ENCODE peak calls at places on chromosomes 4 and X, in six cellular contexts. X is GM12865; T is ureter; Y is GM20000; F is stimulated activated CD4-positive, alpha-beta T cell treated with anti-CD3 and anti-CD28 coated beads, Interleukin-2, amount 100 ng/mL, for 48 hours; H is activated CD4-positive, alpha-beta T cell treated with anti-CD3 and anti-CD28 coated beads, Interleukin-2, amount 50 U/mL, for 1 hour. C is an unnamed sample.

GRCh38 chr4:48653217-48654014 is 126.7 kb downstream of the FRYL start:
- DNase-seq in X (no peak), T (peak), Y (no peak), F (peak), H (peak), C (peak)

GRCh38 chrX:44674906-44675305 is 132.2 kb upstream of the FUNDC1 start:
- DNase-seq in X (no peak), T (no peak), Y (no peak), F (no peak), H (no peak), C (no peak)

GRCh38 chrX:63768760-63769159 is 16.3 kb downstream of the ARHGEF9 start:
- DNase-seq in X (no peak), T (no peak), Y (no peak), F (no peak), H (no peak), C (no peak)

GRCh38 chr4:79258614-79259176 is 67.2 kb downstream of the NAA11 start:
- DNase-seq in X (no peak), T (no peak), Y (no peak), F (no peak), H (no peak), C (no peak)

GRCh38 chr4:42483426-42484379 is 86.4 kb downstream of the SHISA3 start:
- DNase-seq in X (no peak), T (no peak), Y (no peak), F (no peak), H (no peak), C (no peak)

GRCh38 chr4:14965071-14965470 is 37.2 kb upstream of the CPEB2 start:
- DNase-seq in X (no peak), T (no peak), Y (no peak), F (no peak), H (no peak), C (no peak)

GRCh38 chr4:78951862-78952472 is 12.7 kb upstream of the PAQR3 start:
- DNase-seq in X (peak), T (no peak), Y (peak), F (peak), H (peak), C (peak)

GRCh38 chr4:185344743-185345538 is 50.8 kb downstream of the LRP2BP start:
- DNase-seq in X (peak), T (no peak), Y (peak), F (no peak), H (no peak), C (no peak)

GRCh38 chr4:93646225-93646930 is 182.2 kb upstream of the ATOH1 start:
- DNase-seq in X (no peak), T (no peak), Y (no peak), F (no peak), H (no peak), C (no peak)

GRCh38 chrX:41064028-41064427 is 21.2 kb upstream of the USP9X start:
- DNase-seq in X (no peak), T (no peak), Y (no peak), F (no peak), H (no peak), C (no peak)